ENCODE peak calls at places on chromosomes 7 and 10, in four cellular contexts. One of them, this sample, is unnamed.

GRCh38 chr7:91465595-91466061 is 201.4 kb downstream of the FZD1 start:
- DNase-seq in testis: no peak
- DNase-seq in Peyer's patch: no peak
- DNase-seq in MM.1S: no peak
- DNase-seq in this sample: no peak

GRCh38 chr7:46352335-46352954 is 431.4 kb upstream of the IGFBP3 start:
- DNase-seq in testis: peak; percentile 59
- DNase-seq in Peyer's patch: peak; percentile 62
- DNase-seq in MM.1S: peak; percentile 50
- DNase-seq in this sample: peak; percentile 37

GRCh38 chr10:99682752-99683151 is 23.4 kb downstream of the ENTPD7 start:
- DNase-seq in testis: no peak
- DNase-seq in Peyer's patch: no peak
- DNase-seq in MM.1S: no peak
- DNase-seq in this sample: no peak

GRCh38 chr10:132396495-132397035 is 435 bp upstream of the PWWP2B start:
- DNase-seq in testis: no peak
- DNase-seq in Peyer's patch: peak; percentile 87
- DNase-seq in MM.1S: peak; percentile 46
- DNase-seq in this sample: no peak

GRCh38 chr7:82050134-82050533 is 280.3 kb upstream of the HGF start:
- DNase-seq in testis: no peak
- DNase-seq in Peyer's patch: no peak
- DNase-seq in MM.1S: no peak
- DNase-seq in this sample: no peak

GRCh38 chr10:129107525-129107924 is 359.5 kb upstream of the MGMT start:
- DNase-seq in testis: no peak
- DNase-seq in Peyer's patch: no peak
- DNase-seq in MM.1S: no peak
- DNase-seq in this sample: no peak

GRCh38 chr10:21078410-21079329 is 181.6 kb upstream of the NEBL start:
- DNase-seq in testis: peak; percentile 79
- DNase-seq in Peyer's patch: peak; percentile 81
- DNase-seq in MM.1S: peak; percentile 55
- DNase-seq in this sample: peak; percentile 77

GRCh38 chr10:110872145-110872983 is 636 bp downstream of the PDCD4 start:
- DNase-seq in testis: peak; percentile 77
- DNase-seq in Peyer's patch: peak; percentile 86
- DNase-seq in MM.1S: peak; percentile 50
- DNase-seq in this sample: peak; percentile 95

GRCh38 chr10:126130291-126130710 is 233.9 kb downstream of the FANK1 start:
- DNase-seq in testis: peak; percentile 33
- DNase-seq in Peyer's patch: no peak
- DNase-seq in MM.1S: no peak
- DNase-seq in this sample: no peak

GRCh38 chr7:141872931-141873330 is 31.6 kb upstream of the PRSS37 start:
- DNase-seq in testis: no peak
- DNase-seq in Peyer's patch: no peak
- DNase-seq in MM.1S: peak; percentile 92
- DNase-seq in this sample: no peak

GRCh38 chr7:47446871-47447466 is 134.9 kb downstream of the TNS3 start:
- DNase-seq in testis: no peak
- DNase-seq in Peyer's patch: no peak
- DNase-seq in MM.1S: no peak
- DNase-seq in this sample: no peak

GRCh38 chr10:95178266-95178665 is 15.8 kb upstream of the ACSM6 start:
- DNase-seq in testis: no peak
- DNase-seq in Peyer's patch: no peak
- DNase-seq in MM.1S: no peak
- DNase-seq in this sample: no peak

GRCh38 chr7:26199301-26200112 is 1.0 kb downstream of the HNRNPA2B1 start:
- DNase-seq in testis: peak; percentile 78
- DNase-seq in Peyer's patch: peak; percentile 88
- DNase-seq in MM.1S: peak; percentile 45
- DNase-seq in this sample: peak; percentile 67

GRCh38 chr10:110495731-110496552 is 1.8 kb upstream of the DUSP5 start:
- DNase-seq in testis: peak; percentile 38
- DNase-seq in Peyer's patch: peak; percentile 65
- DNase-seq in MM.1S: no peak
- DNase-seq in this sample: peak; percentile 77

GRCh38 chr7:150897502-150898474 is 45.5 kb downstream of the AOC1 start:
- DNase-seq in testis: no peak
- DNase-seq in Peyer's patch: peak; percentile 69
- DNase-seq in MM.1S: peak; percentile 72
- DNase-seq in this sample: no peak
- H3K4me3 ChIP-seq in testis: no peak overlapping the region
- H3K4me3 ChIP-seq in Peyer's patch: no peak overlapping the region
- H3K4me3 ChIP-seq in MM.1S: peak overlapping the region; percentile 14
- H3K4me3 ChIP-seq in this sample: no peak overlapping the region

GRCh38 chr7:156475179-156475578 is 165.4 kb upstream of the RNF32 start:
- DNase-seq in testis: no peak
- DNase-seq in Peyer's patch: no peak
- DNase-seq in MM.1S: no peak
- DNase-seq in this sample: no peak

GRCh38 chr7:156475666-156476065 is 164.9 kb upstream of the RNF32 start:
- DNase-seq in testis: peak; percentile 34
- DNase-seq in Peyer's patch: no peak
- DNase-seq in MM.1S: no peak
- DNase-seq in this sample: no peak

GRCh38 chr7:156473476-156474240 is 166.9 kb upstream of the RNF32 start:
- DNase-seq in testis: peak; percentile 61
- DNase-seq in Peyer's patch: peak; percentile 71
- DNase-seq in MM.1S: peak; percentile 62
- DNase-seq in this sample: no peak

GRCh38 chr7:156472267-156472666 is 168.3 kb upstream of the RNF32 start:
- DNase-seq in testis: no peak
- DNase-seq in Peyer's patch: no peak
- DNase-seq in MM.1S: no peak
- DNase-seq in this sample: no peak

DNA sequence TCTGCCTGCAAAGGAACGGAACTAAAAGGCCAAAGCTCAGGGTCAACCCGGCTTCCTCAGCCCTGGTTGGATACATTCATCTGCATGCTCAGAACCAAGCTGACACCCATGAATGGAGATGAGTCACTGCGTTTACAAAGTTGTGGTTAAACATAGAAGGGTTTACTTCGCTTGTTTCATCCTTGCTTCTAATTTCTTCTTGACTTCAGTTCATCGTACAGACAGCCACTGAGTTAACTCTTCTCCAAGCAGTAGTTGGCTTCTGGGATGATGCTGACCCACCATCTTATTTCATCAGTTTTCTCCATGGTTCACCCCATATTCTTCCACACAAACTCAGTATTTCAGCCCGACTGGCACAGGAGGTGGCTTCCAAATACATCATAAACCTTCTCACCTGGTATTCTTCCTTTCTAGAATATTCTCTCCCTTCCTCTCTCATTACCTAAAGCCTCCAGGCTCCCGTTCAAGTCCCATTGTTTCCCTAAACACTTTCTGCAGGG is 166.3 kb upstream of the RNF32 start:
- DNase-seq in testis: no peak
- DNase-seq in Peyer's patch: no peak
- DNase-seq in MM.1S: no peak
- DNase-seq in this sample: no peak
- H3K4me3 ChIP-seq in testis: no peak overlapping the region
- H3K4me3 ChIP-seq in Peyer's patch: no peak overlapping the region
- H3K4me3 ChIP-seq in MM.1S: no peak overlapping the region
- H3K4me3 ChIP-seq in this sample: no peak overlapping the region

DNA sequence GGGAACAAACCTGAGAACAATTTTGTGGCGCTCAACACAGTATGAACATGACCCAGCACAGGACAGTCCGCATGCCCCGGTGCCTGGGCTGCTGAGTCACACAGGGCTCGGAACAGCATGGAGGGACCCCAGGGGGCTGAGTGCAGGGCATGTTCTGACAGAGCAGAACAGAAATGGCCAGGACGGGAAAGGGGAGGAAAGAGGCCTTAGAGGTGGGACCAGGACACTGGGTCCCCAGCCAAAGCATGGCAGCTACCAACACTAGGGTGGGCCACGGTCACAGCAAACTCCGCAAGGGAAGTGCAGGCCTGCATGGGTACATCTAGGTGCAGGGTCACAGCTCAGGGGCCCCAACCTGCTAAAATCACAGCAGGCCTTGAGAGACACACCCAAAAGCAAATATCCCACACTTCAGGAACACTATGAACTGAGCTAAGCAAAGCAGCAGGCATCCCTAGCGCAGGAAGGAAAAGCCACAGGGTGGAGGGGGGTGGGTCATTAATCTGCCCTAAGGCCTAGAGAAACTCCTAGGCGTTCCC is 5.6 kb downstream of the IMPDH1 start:
- DNase-seq in testis: no peak
- DNase-seq in Peyer's patch: no peak
- DNase-seq in MM.1S: no peak
- DNase-seq in this sample: no peak
- H3K4me3 ChIP-seq in testis: no peak overlapping the region
- H3K4me3 ChIP-seq in Peyer's patch: no peak overlapping the region
- H3K4me3 ChIP-seq in MM.1S: peak overlapping the region; percentile 82
- H3K4me3 ChIP-seq in this sample: no peak overlapping the region

GRCh38 chr10:100744136-100744979 is 1.0 kb upstream of the PAX2 start:
- DNase-seq in testis: no peak
- DNase-seq in Peyer's patch: no peak
- DNase-seq in MM.1S: no peak
- DNase-seq in this sample: peak; percentile 61

GRCh38 chr10:100742067-100742771 is 3.2 kb upstream of the PAX2 start:
- DNase-seq in testis: no peak
- DNase-seq in Peyer's patch: no peak
- DNase-seq in MM.1S: no peak
- DNase-seq in this sample: no peak

GRCh38 chr10:100742936-100743335 is 2.4 kb upstream of the PAX2 start:
- DNase-seq in testis: no peak
- DNase-seq in Peyer's patch: no peak
- DNase-seq in MM.1S: no peak
- DNase-seq in this sample: no peak

GRCh38 chr10:100744980-100745881 is at the start of gene PAX2:
- DNase-seq in testis: no peak
- DNase-seq in Peyer's patch: no peak
- DNase-seq in MM.1S: peak; percentile 45
- DNase-seq in this sample: peak; percentile 67

GRCh38 chr10:100743626-100744135 is 1.7 kb upstream of the PAX2 start:
- DNase-seq in testis: peak; percentile 73
- DNase-seq in Peyer's patch: peak; percentile 59
- DNase-seq in MM.1S: peak; percentile 70
- DNase-seq in this sample: peak; percentile 92
- H3K4me3 ChIP-seq in testis: no peak overlapping the region
- H3K4me3 ChIP-seq in Peyer's patch: no peak overlapping the region
- H3K4me3 ChIP-seq in MM.1S: no peak overlapping the region
- H3K4me3 ChIP-seq in this sample: no peak overlapping the region

GRCh38 chr7:50662059-50662689 is 97.0 kb upstream of the DDC start:
- DNase-seq in testis: no peak
- DNase-seq in Peyer's patch: no peak
- DNase-seq in MM.1S: peak; percentile 77
- DNase-seq in this sample: no peak

GRCh38 chr7:50661345-50662058 is 96.3 kb upstream of the DDC start:
- DNase-seq in testis: no peak
- DNase-seq in Peyer's patch: peak; percentile 83
- DNase-seq in MM.1S: peak; percentile 83
- DNase-seq in this sample: no peak

GRCh38 chr7:50663396-50664102 is 98.3 kb upstream of the DDC start:
- DNase-seq in testis: no peak
- DNase-seq in Peyer's patch: no peak
- DNase-seq in MM.1S: no peak
- DNase-seq in this sample: no peak

GRCh38 chr7:50664461-50664922 is 99.3 kb upstream of the DDC start:
- DNase-seq in testis: no peak
- DNase-seq in Peyer's patch: no peak
- DNase-seq in MM.1S: no peak
- DNase-seq in this sample: no peak

DNA sequence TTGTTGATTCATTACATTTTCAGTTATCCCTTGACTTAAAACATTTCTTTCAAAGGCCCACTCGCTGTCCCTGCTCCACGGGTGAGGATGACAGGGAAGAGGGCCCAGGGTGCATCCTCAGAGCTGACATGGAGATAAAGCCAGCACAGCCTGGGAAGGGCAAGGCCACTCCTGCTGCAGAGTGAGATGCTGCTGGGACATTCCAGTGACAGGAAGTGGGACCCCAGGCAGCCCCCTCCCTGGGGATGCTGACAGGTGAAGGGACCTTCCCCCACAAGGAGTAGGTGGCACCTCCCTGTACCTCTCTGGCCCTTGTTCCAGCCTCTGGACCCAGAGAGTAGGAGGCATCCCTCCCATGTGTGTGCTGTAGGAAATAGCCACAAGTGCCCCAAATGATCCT is 97.8 kb upstream of the DDC start:
- DNase-seq in testis: no peak
- DNase-seq in Peyer's patch: no peak
- DNase-seq in MM.1S: no peak
- DNase-seq in this sample: no peak
- H3K4me3 ChIP-seq in testis: no peak overlapping the region
- H3K4me3 ChIP-seq in Peyer's patch: no peak overlapping the region
- H3K4me3 ChIP-seq in MM.1S: no peak overlapping the region
- H3K4me3 ChIP-seq in this sample: no peak overlapping the region

GRCh38 chr7:140229101-140229525 is 52.3 kb upstream of the KDM7A start:
- DNase-seq in testis: no peak
- DNase-seq in Peyer's patch: no peak
- DNase-seq in MM.1S: no peak
- DNase-seq in this sample: no peak

GRCh38 chr7:140230862-140231778 is 54.3 kb upstream of the KDM7A start:
- DNase-seq in testis: peak; percentile 59
- DNase-seq in Peyer's patch: peak; percentile 87
- DNase-seq in MM.1S: peak; percentile 55
- DNase-seq in this sample: peak; percentile 22

GRCh38 chr7:140231779-140232491 is 55.2 kb upstream of the KDM7A start:
- DNase-seq in testis: no peak
- DNase-seq in Peyer's patch: peak; percentile 74
- DNase-seq in MM.1S: peak; percentile 55
- DNase-seq in this sample: no peak

GRCh38 chr7:140230517-140230861 is 53.7 kb upstream of the KDM7A start:
- DNase-seq in testis: peak; percentile 48
- DNase-seq in Peyer's patch: peak; percentile 89
- DNase-seq in MM.1S: peak; percentile 63
- DNase-seq in this sample: no peak

DNA sequence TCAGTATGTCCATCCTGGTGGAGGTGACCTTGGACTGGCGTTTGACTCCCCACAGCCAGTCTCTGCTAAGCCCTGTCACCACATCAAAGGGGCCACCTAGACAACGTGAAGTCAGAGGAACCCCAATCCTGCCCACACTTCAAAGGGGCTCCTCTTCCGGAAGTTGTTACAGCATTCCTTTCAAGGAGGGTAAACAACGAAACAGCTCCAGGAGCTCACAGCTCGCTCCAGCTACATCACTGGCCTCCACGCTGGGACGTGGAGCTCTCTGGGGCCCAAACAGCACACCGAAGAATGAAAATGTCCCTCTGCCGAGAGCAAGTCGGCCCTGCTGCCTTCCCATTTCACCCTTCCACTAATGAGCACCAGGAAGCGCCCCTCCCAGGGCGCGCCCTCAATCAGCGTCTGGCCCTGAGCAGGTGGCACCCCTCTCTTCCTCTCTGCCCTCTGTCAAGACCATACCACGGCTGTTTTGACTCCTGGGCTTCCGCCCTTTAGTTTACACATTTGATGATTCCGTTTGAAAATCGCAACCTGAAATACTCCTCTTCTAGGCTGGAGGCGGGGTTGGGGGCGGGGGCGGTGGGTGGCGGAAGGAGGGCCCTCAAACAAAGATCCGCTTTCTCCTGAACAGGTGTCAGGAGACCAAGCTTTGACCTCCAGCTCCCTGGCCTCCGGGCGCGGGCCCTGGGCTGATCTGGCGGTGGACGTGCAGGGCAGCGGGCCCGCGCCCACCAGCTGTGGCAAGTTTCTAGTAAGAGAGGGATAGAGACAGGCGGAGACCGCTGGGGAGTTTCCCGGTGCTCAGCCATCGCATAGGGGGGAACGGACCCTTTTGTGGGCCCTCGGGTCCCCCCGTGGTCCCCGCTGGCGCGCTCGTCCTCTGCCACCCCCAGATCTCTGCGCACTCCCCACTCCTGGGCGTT is 53.1 kb upstream of the KDM7A start:
- DNase-seq in testis: no peak
- DNase-seq in Peyer's patch: peak; percentile 93
- DNase-seq in MM.1S: peak; percentile 59
- DNase-seq in this sample: no peak
- H3K4me3 ChIP-seq in testis: peak overlapping the region; percentile 50
- H3K4me3 ChIP-seq in Peyer's patch: peak overlapping the region; percentile 54
- H3K4me3 ChIP-seq in MM.1S: peak overlapping the region; percentile 57
- H3K4me3 ChIP-seq in this sample: no peak overlapping the region